ENCODE peak calls at places on chromosomes 6 and 20, in four cellular contexts. One of them, this sample, is unnamed.

GRCh38 chr6:71727632-71728294 is 158.6 kb upstream of the RIMS1 start:
- DNase-seq in mammary epithelial cell: no peak
- DNase-seq in ovary: no peak
- DNase-seq in colonic mucosa: no peak
- DNase-seq in this sample: no peak

GRCh38 chr20:38905375-38905774 is 20.8 kb upstream of the FAM83D start:
- DNase-seq in mammary epithelial cell: no peak
- DNase-seq in ovary: no peak
- DNase-seq in colonic mucosa: no peak
- DNase-seq in this sample: no peak

GRCh38 chr6:48037946-48038345 is 73.1 kb downstream of the PTCHD4 start:
- DNase-seq in mammary epithelial cell: no peak
- DNase-seq in ovary: no peak
- DNase-seq in colonic mucosa: no peak
- DNase-seq in this sample: no peak

GRCh38 chr6:15143540-15143939 is 102.3 kb upstream of the JARID2 start:
- DNase-seq in mammary epithelial cell: no peak
- DNase-seq in ovary: no peak
- DNase-seq in colonic mucosa: no peak
- DNase-seq in this sample: no peak

GRCh38 chr20:46568570-46569129 is 18.2 kb upstream of the OCSTAMP start:
- DNase-seq in mammary epithelial cell: peak
- DNase-seq in ovary: peak
- DNase-seq in colonic mucosa: no peak
- DNase-seq in this sample: peak

GRCh38 chr6:37210313-37210898 is 40.5 kb downstream of the PIM1 start:
- DNase-seq in mammary epithelial cell: peak
- DNase-seq in ovary: peak
- DNase-seq in colonic mucosa: peak
- DNase-seq in this sample: peak

GRCh38 chr6:47817749-47818148 is 35.9 kb downstream of the OPN5 start:
- DNase-seq in mammary epithelial cell: peak
- DNase-seq in ovary: no peak
- DNase-seq in colonic mucosa: no peak
- DNase-seq in this sample: no peak

GRCh38 chr6:116557863-116558262 is 4.3 kb downstream of the CALHM4 start:
- DNase-seq in mammary epithelial cell: peak
- DNase-seq in ovary: no peak
- DNase-seq in colonic mucosa: no peak
- DNase-seq in this sample: peak

GRCh38 chr6:93562566-93562965 is 143.2 kb upstream of the EPHA7 start:
- DNase-seq in mammary epithelial cell: no peak
- DNase-seq in ovary: no peak
- DNase-seq in colonic mucosa: no peak
- DNase-seq in this sample: no peak

GRCh38 chr6:78363688-78364087 is 503.7 kb upstream of the IRAK1BP1 start:
- DNase-seq in mammary epithelial cell: no peak
- DNase-seq in ovary: no peak
- DNase-seq in colonic mucosa: no peak
- DNase-seq in this sample: no peak

GRCh38 chr6:136510782-136511181 is 39.4 kb downstream of the MAP7 start:
- DNase-seq in mammary epithelial cell: peak
- DNase-seq in ovary: no peak
- DNase-seq in colonic mucosa: no peak
- DNase-seq in this sample: no peak

GRCh38 chr6:168238159-168238887 is 81.3 kb downstream of the DACT2 start:
- DNase-seq in mammary epithelial cell: no peak
- DNase-seq in ovary: no peak
- DNase-seq in colonic mucosa: no peak
- DNase-seq in this sample: no peak

GRCh38 chr6:106315765-106316375 is 9.7 kb downstream of the ATG5 start:
- DNase-seq in mammary epithelial cell: peak
- DNase-seq in ovary: no peak
- DNase-seq in colonic mucosa: no peak
- DNase-seq in this sample: no peak

GRCh38 chr6:158819213-158819976 is at the start of gene EZR:
- DNase-seq in mammary epithelial cell: peak
- DNase-seq in ovary: peak
- DNase-seq in colonic mucosa: peak
- DNase-seq in this sample: peak

GRCh38 chr6:153957409-153957808 is 81.6 kb upstream of the OPRM1 start:
- DNase-seq in mammary epithelial cell: no peak
- DNase-seq in ovary: no peak
- DNase-seq in colonic mucosa: no peak
- DNase-seq in this sample: no peak

GRCh38 chr6:26044140-26045045 is 42.8 kb upstream of the HFE start:
- DNase-seq in mammary epithelial cell: no peak
- DNase-seq in ovary: peak
- DNase-seq in colonic mucosa: peak
- DNase-seq in this sample: no peak

GRCh38 chr6:125742433-125743120 is 6.9 kb upstream of the HEY2 start:
- DNase-seq in mammary epithelial cell: no peak
- DNase-seq in ovary: no peak
- DNase-seq in colonic mucosa: no peak
- DNase-seq in this sample: no peak

GRCh38 chr6:90547079-90547478 is 39.8 kb downstream of the MAP3K7 start:
- DNase-seq in mammary epithelial cell: no peak
- DNase-seq in ovary: no peak
- DNase-seq in colonic mucosa: no peak
- DNase-seq in this sample: no peak

GRCh38 chr6:20905377-20905776 is 371.1 kb downstream of the CDKAL1 start:
- DNase-seq in mammary epithelial cell: no peak
- DNase-seq in ovary: no peak
- DNase-seq in colonic mucosa: no peak
- DNase-seq in this sample: no peak

GRCh38 chr6:129662406-129662766 is 47.6 kb downstream of the ARHGAP18 start:
- DNase-seq in mammary epithelial cell: no peak
- DNase-seq in ovary: no peak
- DNase-seq in colonic mucosa: no peak
- DNase-seq in this sample: no peak

GRCh38 chr6:137659871-137660270 is 165.7 kb upstream of the OLIG3 start:
- DNase-seq in mammary epithelial cell: no peak
- DNase-seq in ovary: no peak
- DNase-seq in colonic mucosa: no peak
- DNase-seq in this sample: no peak

GRCh38 chr6:224350-224749 is 67.9 kb upstream of the DUSP22 start:
- DNase-seq in mammary epithelial cell: no peak
- DNase-seq in ovary: no peak
- DNase-seq in colonic mucosa: no peak
- DNase-seq in this sample: no peak

GRCh38 chr6:115358616-115359015 is 702.1 kb downstream of the FRK start:
- DNase-seq in mammary epithelial cell: peak
- DNase-seq in ovary: no peak
- DNase-seq in colonic mucosa: no peak
- DNase-seq in this sample: no peak

GRCh38 chr20:61117725-61118124 is 134.3 kb upstream of the CDH4 start:
- DNase-seq in mammary epithelial cell: peak
- DNase-seq in ovary: no peak
- DNase-seq in colonic mucosa: no peak
- DNase-seq in this sample: no peak

GRCh38 chr6:53906842-53907241 is 112.0 kb downstream of the LRRC1 start:
- DNase-seq in mammary epithelial cell: no peak
- DNase-seq in ovary: peak
- DNase-seq in colonic mucosa: no peak
- DNase-seq in this sample: peak

GRCh38 chr20:58431134-58431533 is 42.1 kb downstream of the VAPB start:
- DNase-seq in mammary epithelial cell: no peak
- DNase-seq in ovary: no peak
- DNase-seq in colonic mucosa: no peak
- DNase-seq in this sample: no peak

GRCh38 chr6:170247178-170247701 is 43.6 kb downstream of the DLL1 start:
- DNase-seq in mammary epithelial cell: peak
- DNase-seq in ovary: no peak
- DNase-seq in colonic mucosa: no peak
- DNase-seq in this sample: peak

GRCh38 chr20:29326376-29327070 is 1930.9 kb upstream of the DEFB115 start:
- DNase-seq in mammary epithelial cell: no peak
- DNase-seq in ovary: no peak
- DNase-seq in colonic mucosa: no peak
- DNase-seq in this sample: no peak

GRCh38 chr20:15992564-15992963 is 580.7 kb downstream of the KIF16B start:
- DNase-seq in mammary epithelial cell: peak
- DNase-seq in ovary: no peak
- DNase-seq in colonic mucosa: no peak
- DNase-seq in this sample: no peak

GRCh38 chr6:35291491-35291890 is 6.1 kb upstream of the DEF6 start:
- DNase-seq in mammary epithelial cell: no peak
- DNase-seq in ovary: no peak
- DNase-seq in colonic mucosa: no peak
- DNase-seq in this sample: no peak

GRCh38 chr6:7111095-7111690 is 3.4 kb downstream of the RREB1 start:
- DNase-seq in mammary epithelial cell: no peak
- DNase-seq in ovary: no peak
- DNase-seq in colonic mucosa: no peak
- DNase-seq in this sample: no peak

GRCh38 chr20:4051413-4052138 is 36.2 kb upstream of the RNF24 start:
- DNase-seq in mammary epithelial cell: no peak
- DNase-seq in ovary: no peak
- DNase-seq in colonic mucosa: no peak
- DNase-seq in this sample: peak

GRCh38 chr6:112237644-112238043 is 16.7 kb downstream of the LAMA4 start:
- DNase-seq in mammary epithelial cell: no peak
- DNase-seq in ovary: peak
- DNase-seq in colonic mucosa: peak
- DNase-seq in this sample: peak

GRCh38 chr20:24981282-24981681 is 11.3 kb downstream of the APMAP start:
- DNase-seq in mammary epithelial cell: no peak
- DNase-seq in ovary: no peak
- DNase-seq in colonic mucosa: no peak
- DNase-seq in this sample: no peak

GRCh38 chr6:137869781-137870180 is 2.7 kb downstream of the TNFAIP3 start:
- DNase-seq in mammary epithelial cell: no peak
- DNase-seq in ovary: no peak
- DNase-seq in colonic mucosa: no peak
- DNase-seq in this sample: no peak

GRCh38 chr6:1613631-1614447 is 4.1 kb downstream of the FOXC1 start:
- DNase-seq in mammary epithelial cell: peak
- DNase-seq in ovary: no peak
- DNase-seq in colonic mucosa: no peak
- DNase-seq in this sample: no peak

DNA sequence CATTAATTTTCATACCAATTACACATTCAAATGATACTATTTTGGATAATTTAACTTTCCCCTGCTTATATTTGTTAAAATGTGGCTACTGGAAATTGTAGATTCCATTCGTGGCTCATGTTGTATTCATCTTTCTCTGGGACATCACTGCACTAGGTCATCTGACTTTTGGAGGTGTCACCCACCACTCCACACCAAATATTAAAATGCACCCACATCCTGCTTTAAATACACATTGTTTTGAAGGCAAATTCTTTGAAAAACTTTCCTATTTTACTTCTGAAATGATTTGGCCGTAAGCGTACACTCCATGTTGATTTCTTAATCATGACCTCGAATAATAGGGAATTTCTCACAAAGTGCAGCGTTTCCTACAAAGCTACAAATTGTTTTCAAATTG is 8.7 kb upstream of the RBM38 start:
- DNase-seq in mammary epithelial cell: no peak
- DNase-seq in ovary: no peak
- DNase-seq in colonic mucosa: no peak
- DNase-seq in this sample: no peak
- TF ChIP-seq CTCF in mammary epithelial cell: no peak
- TF ChIP-seq CTCF in ovary: no peak
- TF ChIP-seq CTCF in colonic mucosa: no peak
- TF ChIP-seq CTCF in this sample: no peak

GRCh38 chr20:63295422-63295821 is 2.4 kb downstream of the COL20A1 start:
- DNase-seq in mammary epithelial cell: no peak
- DNase-seq in ovary: no peak
- DNase-seq in colonic mucosa: no peak
- DNase-seq in this sample: no peak
- TF ChIP-seq CTCF in mammary epithelial cell: no peak
- TF ChIP-seq CTCF in ovary: no peak
- TF ChIP-seq CTCF in colonic mucosa: no peak
- TF ChIP-seq CTCF in this sample: no peak

DNA sequence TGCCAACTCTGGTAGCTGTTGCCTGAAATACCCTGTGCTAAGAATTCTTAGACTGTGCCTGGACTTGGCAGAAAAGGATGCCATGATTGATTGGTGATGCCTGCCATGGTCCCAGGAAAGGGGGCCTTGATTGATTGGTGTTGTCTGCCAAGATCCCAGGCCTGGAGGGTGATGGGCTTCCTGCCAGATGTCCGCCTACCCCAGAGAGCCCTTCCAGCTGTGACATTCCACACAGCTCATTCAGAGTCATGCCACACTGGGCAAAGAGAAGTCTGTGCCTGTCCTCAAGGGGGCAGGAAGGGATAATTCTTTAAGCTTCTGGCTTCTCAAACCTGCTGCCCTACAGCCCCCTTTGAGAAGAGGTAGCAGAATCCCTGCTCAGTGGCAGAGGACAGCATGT is 24.6 kb downstream of the RIMS4 start:
- DNase-seq in mammary epithelial cell: peak
- DNase-seq in ovary: no peak
- DNase-seq in colonic mucosa: no peak
- DNase-seq in this sample: peak
- TF ChIP-seq CTCF in mammary epithelial cell: no peak
- TF ChIP-seq CTCF in ovary: no peak
- TF ChIP-seq CTCF in colonic mucosa: no peak
- TF ChIP-seq CTCF in this sample: peak

DNA sequence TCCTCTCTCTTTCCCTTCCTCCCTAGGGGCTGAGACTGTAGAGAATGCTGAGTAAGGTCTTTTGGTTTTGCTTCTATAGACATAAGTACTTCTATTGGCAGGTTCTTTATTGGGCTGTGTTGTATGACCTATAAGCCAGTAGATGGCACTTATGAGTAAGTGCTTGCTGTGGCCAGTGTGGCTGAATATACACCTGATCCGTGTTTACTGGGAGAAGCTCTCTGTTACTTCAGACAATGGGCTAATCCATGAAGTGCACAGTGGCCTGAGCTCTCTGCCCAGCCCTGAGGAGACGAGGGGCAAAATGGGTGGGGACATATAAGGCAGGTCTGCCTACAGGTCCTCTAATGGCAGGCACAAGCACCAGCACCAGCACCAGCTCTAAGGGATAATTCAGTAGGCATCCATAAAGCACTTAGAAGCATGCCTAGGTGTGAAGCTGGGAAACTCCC is 610.3 kb downstream of the RNF144B start:
- DNase-seq in mammary epithelial cell: peak
- DNase-seq in ovary: no peak
- DNase-seq in colonic mucosa: no peak
- DNase-seq in this sample: peak
- TF ChIP-seq CTCF in mammary epithelial cell: peak
- TF ChIP-seq CTCF in ovary: no peak
- TF ChIP-seq CTCF in colonic mucosa: peak
- TF ChIP-seq CTCF in this sample: no peak